ENCODE peak calls at places on chromosome 17, in seven cellular contexts. H is A549, I is H1, D is HepG2, W is HCT116, J is K562, T is GM12878. A is an unnamed sample.

GRCh38 chr17:54992797-54993639 is 24.5 kb downstream of the STXBP4 start:
- DNase-seq in H (peak; percentile 71), I (no peak), W (peak; percentile 53), D (peak; percentile 65), T (no peak), J (peak; percentile 39), A (peak; percentile 43)

GRCh38 chr17:1231456-1231855 is 38.8 kb upstream of the BHLHA9 start:
- DNase-seq in I (no peak), H (no peak), J (no peak), W (no peak), T (no peak), D (no peak), A (no peak)

GRCh38 chr17:50018909-50019308 is 23.9 kb upstream of the DLX3 start:
- DNase-seq in D (no peak), J (no peak), I (no peak), T (no peak), H (no peak), W (no peak), A (no peak)

GRCh38 chr17:19727466-19728113 is 11.2 kb upstream of the SLC47A2 start:
- DNase-seq in H (peak; percentile 74), D (no peak), T (no peak), J (no peak), W (no peak), I (no peak), A (peak; percentile 67)

GRCh38 chr17:78337244-78338109 is 22.4 kb downstream of the SOCS3 start:
- DNase-seq in I (no peak), T (peak; percentile 87), H (peak; percentile 94), W (no peak), J (no peak), D (no peak), A (no peak)

GRCh38 chr17:6435968-6436367 is 1.0 kb upstream of the AIPL1 start:
- DNase-seq in J (peak; percentile 70), W (peak; percentile 46), H (peak; percentile 79), D (peak; percentile 34), I (peak; percentile 81), T (no peak), A (peak; percentile 51)

GRCh38 chr17:43936434-43936833 is 5.8 kb downstream of the PPY start:
- DNase-seq in D (no peak), I (no peak), W (no peak), H (no peak), T (no peak), J (no peak), A (no peak)

GRCh38 chr17:52157603-52158449 is 688 bp downstream of the CA10 start:
- DNase-seq in W (no peak), D (no peak), J (no peak), H (no peak), T (no peak), I (peak; percentile 72), A (no peak)

GRCh38 chr17:2222901-2223616 is 80.5 kb downstream of the SMG6 start:
- DNase-seq in D (no peak), I (no peak), T (peak; percentile 81), W (no peak), J (no peak), H (no peak), A (peak; percentile 66)

GRCh38 chr17:75872434-75873351 is 5.7 kb downstream of the TRIM47 start:
- DNase-seq in H (peak; percentile 82), D (peak; percentile 99), J (peak; percentile 38), T (no peak), W (no peak), I (no peak), A (peak; percentile 95)

GRCh38 chr17:45809484-45809883 is 25.4 kb downstream of the CRHR1 start:
- DNase-seq in I (no peak), H (no peak), J (no peak), T (no peak), W (no peak), D (no peak), A (no peak)
- H3K4me1 ChIP-seq in I (no peaks in the 10 kb centered on the region), H (no peaks in the 10 kb centered on the region), J (no peaks in the 10 kb centered on the region), T (no peaks in the 10 kb centered on the region), W (no peaks in the 10 kb centered on the region), D (no peaks in the 10 kb centered on the region), A (no peaks in the 10 kb centered on the region)

GRCh38 chr17:80989586-80989913 is 2.1 kb upstream of the CHMP6 start:
- DNase-seq in J (no peak), I (no peak), H (no peak), D (peak; percentile 39), W (no peak), T (no peak), A (no peak)
- TF ChIP-seq MAX in J (no peak), I (no peak), H (no peak), D (no peak), W (no peak), T (no peak), A (no peak)

DNA sequence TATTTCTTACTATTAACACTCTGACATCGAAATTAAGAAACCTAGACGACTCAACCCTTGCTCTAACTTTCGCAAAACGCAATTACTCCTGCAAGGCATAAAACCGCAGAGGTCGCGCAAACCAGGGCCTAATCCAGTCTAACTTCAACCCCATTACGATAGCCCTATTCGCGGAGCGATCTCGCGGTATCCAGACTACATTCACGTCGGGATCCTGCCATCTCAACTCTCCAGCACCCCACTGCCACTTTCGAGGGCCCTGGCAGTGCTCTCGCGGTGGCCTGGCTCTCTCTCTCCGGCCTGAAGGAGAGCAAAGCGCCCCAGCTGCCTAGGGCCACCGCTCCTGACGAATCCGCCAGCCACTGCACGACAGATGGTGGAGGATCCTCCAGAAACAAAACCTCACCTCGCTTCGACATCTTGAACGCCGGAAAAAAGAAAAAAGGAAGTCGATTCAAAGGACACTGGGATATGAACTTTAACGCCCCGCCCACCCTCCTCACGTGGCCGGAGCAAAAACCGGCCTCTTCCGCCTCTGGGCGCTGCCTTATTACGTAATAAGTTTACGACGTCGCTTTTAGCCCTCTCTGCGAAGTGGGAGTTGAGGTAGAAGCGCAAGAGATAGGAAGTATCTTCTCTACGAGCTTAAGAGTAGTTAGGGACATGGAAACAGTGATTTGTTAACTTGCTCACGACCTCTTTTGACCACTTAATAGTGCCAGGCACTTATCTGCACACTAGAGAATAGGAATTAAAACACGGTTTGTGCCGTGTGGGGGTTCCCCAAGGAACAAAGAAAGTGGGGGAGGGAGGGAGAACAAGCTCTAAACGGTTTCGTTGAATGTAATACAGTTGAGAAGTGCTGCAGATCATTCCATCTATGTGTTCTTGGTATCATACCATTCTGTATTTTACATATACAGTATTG is at the start of gene RPL23:
- DNase-seq in I (peak; percentile 90), T (peak; percentile 87), J (peak; percentile 89), H (peak; percentile 99), W (peak; percentile 95), D (peak; percentile 97), A (peak; percentile 98)
- TF ChIP-seq POLR2A in I (peak; percentile 97), T (peak; percentile 99), J (peak; percentile 99), H (peak; percentile 97), W (peak; percentile 98), D (peak; percentile 99), A (peak; percentile 97)

GRCh38 chr17:45306094-45306493 is 10.7 kb downstream of the MAP3K14 start:
- DNase-seq in T (no peak), W (no peak), J (no peak), D (no peak), H (no peak), I (no peak), A (no peak)

GRCh38 chr17:45306623-45307022 is 10.2 kb downstream of the MAP3K14 start:
- DNase-seq in I (no peak), H (no peak), W (no peak), T (no peak), J (no peak), D (no peak), A (no peak)

GRCh38 chr17:45308840-45309239 is 8.0 kb downstream of the MAP3K14 start:
- DNase-seq in D (no peak), I (no peak), T (no peak), W (no peak), J (no peak), H (no peak), A (no peak)

GRCh38 chr17:45308016-45308365 is 8.8 kb downstream of the MAP3K14 start:
- DNase-seq in W (no peak), T (no peak), H (no peak), D (no peak), J (no peak), I (no peak), A (no peak)

DNA sequence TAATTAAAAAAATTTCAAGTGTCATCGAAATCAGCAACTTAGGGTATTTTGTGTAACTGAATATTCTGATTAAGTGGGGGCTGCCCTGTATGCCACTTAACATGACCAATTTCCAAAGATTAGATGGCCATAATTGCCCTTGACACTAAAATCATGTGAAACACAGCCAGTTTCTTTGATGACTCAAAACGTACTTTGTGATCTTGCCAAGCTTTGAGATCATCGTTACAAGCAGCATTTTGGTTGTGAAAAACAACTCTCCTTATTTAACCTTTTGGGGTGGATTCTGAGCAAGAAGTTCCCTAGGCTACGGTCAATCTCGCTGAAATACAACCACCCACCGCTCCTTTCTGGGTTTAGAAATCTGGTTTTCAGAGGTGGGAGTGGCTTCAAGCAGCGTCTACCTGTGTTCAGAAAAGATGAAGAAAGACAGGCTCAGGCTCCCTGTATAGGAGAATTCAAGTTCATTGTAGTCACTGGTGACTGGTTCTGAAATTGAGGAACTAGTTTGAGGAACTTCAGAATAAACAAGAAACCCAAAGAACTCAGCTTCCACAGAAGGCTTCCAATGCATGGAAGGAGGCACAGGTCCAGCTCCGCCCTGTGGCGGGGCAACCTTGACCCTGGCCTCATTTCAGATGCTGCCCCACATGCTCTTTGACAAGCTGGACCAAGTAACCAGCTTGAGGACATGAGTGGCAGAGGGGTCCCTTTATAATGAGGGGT is 9.4 kb downstream of the MAP3K14 start:
- DNase-seq in I (no peak), J (no peak), W (no peak), H (peak; percentile 69), D (no peak), T (peak; percentile 90), A (peak; percentile 88)
- H3K4me1 ChIP-seq in I (peaks cover 2% of the 10 kb centered on the region), J (peaks cover 9% of the 10 kb centered on the region), W (peaks cover 84% of the 10 kb centered on the region), H (peaks cover 92% of the 10 kb centered on the region), D (peaks cover 37% of the 10 kb centered on the region), T (peaks cover 82% of the 10 kb centered on the region), A (peaks cover 10% of the 10 kb centered on the region)

DNA sequence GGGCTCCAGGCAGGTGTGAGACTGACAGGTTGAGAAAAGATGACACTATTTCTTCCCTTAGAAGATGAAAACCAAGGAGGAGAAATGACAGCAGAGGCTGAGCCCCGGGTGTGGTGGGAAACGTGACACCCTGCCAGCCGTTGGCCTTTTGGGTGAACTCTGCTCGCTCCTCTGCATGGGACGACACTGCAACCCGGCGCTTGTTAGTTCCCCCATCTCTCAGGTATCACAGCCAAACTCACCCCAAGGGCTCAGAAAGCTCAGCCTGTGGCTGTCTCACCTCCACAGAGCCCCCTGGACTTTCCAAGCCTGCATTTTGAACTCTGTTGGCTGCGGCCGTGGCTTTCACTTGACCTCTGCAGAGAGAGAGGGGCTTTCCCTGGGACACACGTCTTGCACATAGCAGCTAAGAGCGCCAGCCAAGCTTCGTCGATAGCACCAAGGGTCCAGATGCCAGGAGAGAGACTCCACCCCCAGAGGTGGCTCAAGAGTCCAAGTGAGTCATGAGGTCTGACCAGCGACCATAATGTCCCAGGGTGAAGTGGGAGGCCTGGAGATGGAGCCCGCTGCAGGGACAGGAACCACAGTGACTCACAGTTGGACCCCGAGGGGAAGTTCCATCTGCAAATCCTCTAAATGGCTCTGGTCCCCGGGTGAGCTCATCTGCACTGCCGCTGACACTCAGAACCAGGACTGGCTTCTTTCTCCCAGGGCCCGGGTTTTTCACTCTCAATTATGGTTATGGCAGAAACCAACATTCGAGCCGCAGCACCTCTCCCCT is 301.9 kb downstream of the SOX9 start:
- DNase-seq in I (no peak), W (peak; percentile 95), D (peak; percentile 96), T (peak; percentile 94), J (no peak), H (peak; percentile 97), A (peak; percentile 6)
- TF ChIP-seq MAX in I (no peak), W (peak; percentile 59), D (peak; percentile 82), T (no peak), J (no peak), H (peak; percentile 82), A (no peak)